ENCODE peak calls at places on chromosomes 11 and 22, in ten cellular contexts. B, J, A, P, X, G, Q, Z, W and H are unnamed samples.

GRCh38 chr11:133619973-133620372 is 87.7 kb upstream of the OPCML start:
- DNase-seq in P (no peak), G (no peak), B (no peak), X (no peak), A (no peak), Z (no peak), Q (no peak), J (peak), W (no peak), H (no peak)

GRCh38 chr11:8584511-8584910 is 9.5 kb downstream of the STK33 start:
- DNase-seq in B (no peak), A (no peak), J (no peak), W (no peak), Z (no peak), Q (no peak), G (no peak), X (no peak), P (no peak), H (no peak)

GRCh38 chr11:112172362-112172994 is 2.8 kb upstream of the BCO2 start:
- DNase-seq in P (no peak), A (no peak), G (no peak), Z (no peak), X (no peak), B (no peak), W (no peak), J (no peak), Q (no peak), H (no peak)

GRCh38 chr11:120735035-120735434 is 223.5 kb downstream of the GRIK4 start:
- DNase-seq in W (no peak), Q (no peak), B (no peak), X (no peak), Z (no peak), P (no peak), J (no peak), G (no peak), A (no peak), H (no peak)

GRCh38 chr11:102846292-102846691 is 2.9 kb upstream of the MMP3 start:
- DNase-seq in Z (no peak), J (no peak), G (no peak), X (no peak), A (no peak), B (no peak), Q (no peak), P (no peak), W (no peak), H (no peak)

GRCh38 chr11:28242596-28242995 is 134.4 kb downstream of the METTL15 start:
- DNase-seq in G (no peak), Q (no peak), A (no peak), B (no peak), P (no peak), J (no peak), X (no peak), W (no peak), Z (no peak), H (no peak)

GRCh38 chr22:23029521-23030228 is 40.6 kb upstream of the GNAZ start:
- DNase-seq in J (no peak), A (no peak), Z (no peak), X (no peak), P (no peak), B (no peak), Q (no peak), W (no peak), G (no peak), H (no peak)

GRCh38 chr22:20051927-20052308 is 28.1 kb upstream of the DGCR8 start:
- DNase-seq in J (no peak), G (no peak), B (no peak), P (no peak), Q (no peak), A (no peak), W (no peak), X (no peak), Z (no peak), H (no peak)

GRCh38 chr11:126655807-126656128 is 300.3 kb downstream of the ST3GAL4 start:
- DNase-seq in W (no peak), X (no peak), J (no peak), Z (no peak), A (peak), Q (no peak), G (no peak), B (no peak), P (no peak), H (no peak)

DNA sequence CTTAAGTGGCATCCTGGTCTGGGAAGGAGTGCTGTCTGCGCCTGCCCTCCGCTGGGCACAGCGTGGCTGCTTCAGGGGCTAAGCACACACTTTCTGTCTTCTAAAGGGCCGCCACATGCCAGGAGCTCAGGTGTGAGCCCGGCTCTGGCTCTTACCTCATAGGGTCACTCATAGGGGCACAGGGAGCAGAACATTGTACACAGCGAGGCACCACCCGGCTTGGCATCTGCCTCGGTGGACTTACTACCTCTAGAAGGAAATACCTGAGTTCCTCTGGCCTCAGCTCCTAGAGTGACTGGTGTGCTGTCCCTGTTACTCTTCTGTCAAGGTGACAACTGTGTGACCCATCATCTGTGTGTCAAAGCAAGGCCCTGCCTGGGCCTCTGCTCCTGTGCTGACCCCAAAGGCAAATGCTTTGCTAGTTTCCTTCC is 13.4 kb downstream of the NEAT1 start:
- DNase-seq in Z (no peak), J (peak), G (peak), P (no peak), B (peak), W (no peak), A (peak), Q (peak), X (peak), H (no peak)
- TF ChIP-seq POLR2A in Z (peak), J (no peak), G (no peak), P (no peak), B (no peak), W (no peak), A (no peak), Q (no peak), X (no peak), H (no peak)

DNA sequence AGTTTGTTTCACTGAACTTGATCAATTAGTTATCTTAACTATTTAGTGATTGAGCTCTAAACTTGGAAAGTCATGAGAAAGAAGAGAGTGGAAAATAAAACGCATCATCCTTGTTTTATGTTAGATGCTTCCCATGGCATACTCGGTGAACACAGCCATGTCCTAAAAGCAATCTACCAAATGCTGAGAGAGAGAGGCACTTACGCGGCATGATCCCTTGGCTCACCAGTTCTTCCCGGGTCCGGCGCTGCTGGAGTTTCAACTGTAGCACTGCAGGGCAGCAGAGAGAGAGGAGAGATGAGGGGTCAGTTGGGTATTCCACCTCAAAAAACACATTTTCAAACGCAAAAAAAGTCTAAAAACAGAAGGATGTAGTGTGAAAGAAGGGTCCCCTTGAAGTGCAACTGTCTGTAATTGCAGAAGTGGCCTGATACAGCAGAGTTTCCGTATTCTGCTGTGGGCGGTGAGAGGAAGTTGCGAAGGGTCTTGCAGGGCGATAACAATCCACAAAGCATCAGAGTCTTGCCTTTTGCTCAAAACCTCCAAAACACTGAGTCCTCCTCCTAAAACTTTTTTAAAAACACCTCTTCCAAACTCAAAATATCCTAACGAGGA is 92.7 kb downstream of the SGSM3 start:
- DNase-seq in Z (peak), W (no peak), X (no peak), A (no peak), J (no peak), Q (no peak), P (no peak), G (no peak), B (no peak), H (no peak)
- TF ChIP-seq POLR2A in Z (no peak), W (no peak), X (no peak), A (no peak), J (no peak), Q (no peak), P (no peak), G (no peak), B (no peak), H (no peak)

DNA sequence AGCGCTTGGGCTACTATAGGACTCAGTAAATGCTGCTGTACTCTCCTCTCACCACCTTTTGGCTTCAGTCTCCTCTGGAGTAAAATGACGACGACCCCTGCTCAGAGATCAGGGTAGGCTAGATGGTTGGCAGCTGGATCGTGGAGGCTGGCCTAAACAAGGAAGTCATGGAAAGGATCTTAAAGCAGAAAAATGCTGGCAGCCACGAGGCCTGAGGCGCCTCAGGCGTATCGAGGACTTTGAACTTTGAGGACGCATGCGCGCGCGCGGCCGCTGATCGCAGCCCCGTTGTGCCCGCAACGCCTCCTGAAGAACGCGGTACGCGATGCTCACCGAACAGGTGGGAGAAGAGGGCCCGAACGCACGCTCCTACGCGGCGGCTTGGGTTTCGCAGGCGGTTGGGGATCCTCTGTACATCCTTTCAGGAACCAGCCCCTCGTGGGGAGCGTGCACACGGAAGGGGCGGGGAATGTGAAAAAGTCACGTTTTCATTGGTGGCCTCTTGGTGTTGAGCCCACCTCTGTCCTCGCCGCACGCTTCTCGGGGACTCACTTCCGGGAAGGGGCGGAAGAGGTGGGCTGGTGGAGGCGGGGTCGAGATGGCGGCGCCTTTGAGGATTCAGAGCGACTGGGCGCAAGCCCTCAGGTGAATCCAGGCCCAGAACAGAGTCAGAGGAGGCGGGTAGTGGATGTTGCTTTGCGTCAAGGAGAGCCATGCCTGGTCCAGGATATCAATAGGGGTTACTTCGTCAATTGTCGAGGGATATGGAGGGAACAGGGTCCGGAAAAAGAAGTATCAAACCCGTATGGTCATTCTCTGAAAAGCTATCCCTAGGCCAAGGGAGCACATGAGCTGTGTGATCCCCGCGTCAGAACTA is at the start of the genes COA4 and PAAF1:
- DNase-seq in G (peak), X (peak), P (peak), A (peak), Z (peak), Q (peak), W (peak), B (peak), J (peak), H (peak)
- TF ChIP-seq POLR2A in G (no peak), X (peak), P (peak), A (peak), Z (peak), Q (peak), W (peak), B (peak), J (peak), H (peak)

DNA sequence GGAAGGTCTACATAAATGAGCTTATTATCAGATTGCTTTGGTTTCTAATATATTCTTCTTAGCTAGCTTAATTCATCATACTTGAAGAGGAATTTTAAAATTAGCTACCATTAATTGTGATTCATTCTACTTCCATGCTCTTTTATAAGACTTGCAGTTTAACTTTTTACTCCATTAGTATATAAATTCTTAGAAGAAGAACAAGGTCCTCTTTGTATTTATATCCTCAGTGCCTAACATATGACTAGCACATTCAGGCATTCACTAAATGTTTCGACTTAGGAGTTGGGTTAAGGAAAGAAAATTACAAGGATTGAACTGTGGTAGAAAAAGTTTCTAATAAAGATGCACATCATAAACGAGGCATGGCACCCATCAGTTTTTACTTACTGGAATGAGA is 1135.5 kb downstream of the JRKL start:
- DNase-seq in G (no peak), B (no peak), X (no peak), Z (no peak), W (no peak), J (no peak), Q (no peak), A (no peak), P (no peak), H (no peak)
- TF ChIP-seq POLR2A in G (no peak), B (no peak), X (no peak), Z (no peak), W (no peak), J (no peak), Q (no peak), A (no peak), P (no peak), H (no peak)

DNA sequence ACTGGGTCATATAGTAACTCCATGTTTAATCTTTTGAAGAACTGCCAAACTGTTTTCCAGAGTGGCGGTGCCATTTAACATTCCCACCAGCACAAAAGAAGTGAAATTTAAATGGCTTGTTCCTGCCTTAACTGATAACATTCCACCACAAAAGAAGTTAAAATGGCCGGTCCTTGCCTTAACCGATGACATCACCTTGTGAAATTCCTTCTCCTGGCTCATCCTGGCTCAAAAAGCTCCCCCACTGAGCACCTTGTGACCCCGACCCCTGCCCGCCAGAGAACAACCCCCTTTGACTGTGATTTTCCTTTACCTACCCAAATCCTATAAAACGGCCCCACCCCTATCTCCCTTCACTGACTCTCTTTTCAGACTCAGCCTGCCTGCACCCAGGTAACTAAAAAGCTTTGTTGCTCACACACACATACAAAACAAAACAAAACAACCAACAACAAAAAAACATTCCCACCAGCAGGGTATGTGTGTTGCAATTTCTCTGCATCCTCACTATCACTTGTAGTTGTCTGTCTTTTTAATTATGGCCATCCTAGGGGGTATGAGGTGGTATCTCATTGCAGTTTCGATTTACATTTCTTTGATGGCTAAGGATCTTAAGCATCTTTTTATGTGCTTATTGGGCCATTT is 109.0 kb downstream of the FAR1 start:
- DNase-seq in G (no peak), A (no peak), W (no peak), X (no peak), P (no peak), B (no peak), Q (no peak), Z (no peak), J (peak), H (no peak)
- TF ChIP-seq POLR2A in G (no peak), A (no peak), W (no peak), X (no peak), P (no peak), B (no peak), Q (no peak), Z (no peak), J (no peak), H (no peak)

GRCh38 chr11:118342503-118343161 is at the start of gene CD3D:
- DNase-seq in J (no peak), Q (no peak), A (no peak), Z (peak), W (no peak), X (no peak), B (no peak), G (no peak), P (no peak), H (no peak)
- TF ChIP-seq POLR2A in J (no peak), Q (no peak), A (no peak), Z (no peak), W (no peak), X (no peak), B (no peak), G (no peak), P (no peak), H (no peak)

GRCh38 chr22:47168900-47169800 is 406.7 kb downstream of the TBC1D22A start:
- DNase-seq in X (peak), B (peak), G (peak), Z (no peak), P (peak), W (peak), Q (peak), A (no peak), J (peak), H (peak)

GRCh38 chr22:47167056-47167455 is 404.6 kb downstream of the TBC1D22A start:
- DNase-seq in W (no peak), B (no peak), X (peak), J (no peak), Q (peak), A (no peak), Z (no peak), P (peak), G (no peak), H (no peak)

GRCh38 chr22:47166446-47167016 is 404.1 kb downstream of the TBC1D22A start:
- DNase-seq in G (no peak), W (no peak), J (peak), P (peak), Z (no peak), A (no peak), B (no peak), X (no peak), Q (peak), H (no peak)

GRCh38 chr22:47169801-47170140 is 407.3 kb downstream of the TBC1D22A start:
- DNase-seq in Z (no peak), J (no peak), X (peak), A (no peak), P (peak), G (peak), Q (peak), W (no peak), B (no peak), H (no peak)

GRCh38 chr22:47168441-47168840 is 406.0 kb downstream of the TBC1D22A start:
- DNase-seq in A (no peak), Q (peak), G (peak), J (no peak), X (peak), W (no peak), B (no peak), P (peak), Z (no peak), H (no peak)
- TF ChIP-seq POLR2A in A (no peak), Q (no peak), G (no peak), J (no peak), X (no peak), W (no peak), B (no peak), P (no peak), Z (no peak), H (no peak)